ENCODE peak calls at places on chromosomes 13 and 19, in four cellular contexts. One of them, this sample, is unnamed.

GRCh38 chr13:111519490-111520170 is 199.2 kb downstream of the TEX29 start:
- DNase-seq in K562: no peak
- DNase-seq in HCT116: no peak
- DNase-seq in H1: no peak
- DNase-seq in this sample: no peak

GRCh38 chr13:26601669-26602068 is 44.2 kb downstream of the WASF3 start:
- DNase-seq in HCT116: no peak
- DNase-seq in H1: no peak
- DNase-seq in K562: peak
- DNase-seq in this sample: peak

GRCh38 chr13:24254151-24254810 is 55.1 kb upstream of the C1QTNF9 start:
- DNase-seq in HCT116: no peak
- DNase-seq in K562: no peak
- DNase-seq in H1: no peak
- DNase-seq in this sample: no peak

GRCh38 chr13:57552441-57552840 is 79.1 kb upstream of the PCDH17 start:
- DNase-seq in HCT116: no peak
- DNase-seq in K562: no peak
- DNase-seq in H1: no peak
- DNase-seq in this sample: no peak

GRCh38 chr13:30908416-30908980 is 2.4 kb downstream of the MEDAG start:
- DNase-seq in K562: no peak
- DNase-seq in HCT116: no peak
- DNase-seq in H1: no peak
- DNase-seq in this sample: no peak

GRCh38 chr13:109790951-109791605 is 4.7 kb upstream of the IRS2 start:
- DNase-seq in K562: peak
- DNase-seq in HCT116: no peak
- DNase-seq in H1: no peak
- DNase-seq in this sample: peak

GRCh38 chr19:6811906-6812305 is 39.4 kb downstream of the VAV1 start:
- DNase-seq in K562: peak
- DNase-seq in H1: no peak
- DNase-seq in HCT116: peak
- DNase-seq in this sample: peak

GRCh38 chr19:31478241-31478640 is 129.0 kb upstream of the TSHZ3 start:
- DNase-seq in K562: no peak
- DNase-seq in H1: no peak
- DNase-seq in HCT116: no peak
- DNase-seq in this sample: no peak

GRCh38 chr13:110683203-110683883 is 22.6 kb downstream of the CARS2 start:
- DNase-seq in HCT116: peak
- DNase-seq in H1: no peak
- DNase-seq in K562: no peak
- DNase-seq in this sample: peak

GRCh38 chr19:4889034-4889825 is 13.5 kb downstream of the ARRDC5 start:
- DNase-seq in K562: no peak
- DNase-seq in HCT116: no peak
- DNase-seq in H1: no peak
- DNase-seq in this sample: no peak

GRCh38 chr19:35742121-35742724 is at the start of gene IGFLR1:
- DNase-seq in K562: no peak
- DNase-seq in H1: no peak
- DNase-seq in HCT116: no peak
- DNase-seq in this sample: no peak

GRCh38 chr13:40484101-40484800 is 182.2 kb downstream of the FOXO1 start:
- DNase-seq in K562: no peak
- DNase-seq in HCT116: no peak
- DNase-seq in H1: no peak
- DNase-seq in this sample: no peak
- TF ChIP-seq JUND in K562: no peak
- TF ChIP-seq JUND in HCT116: no peak
- TF ChIP-seq JUND in H1: no peak
- TF ChIP-seq JUND in this sample: no peak

GRCh38 chr19:39926170-39926755 is 8.2 kb downstream of the FCGBP start:
- DNase-seq in K562: no peak
- DNase-seq in HCT116: no peak
- DNase-seq in H1: no peak
- DNase-seq in this sample: no peak

GRCh38 chr19:39928357-39928725 is 6.1 kb downstream of the FCGBP start:
- DNase-seq in HCT116: no peak
- DNase-seq in K562: no peak
- DNase-seq in H1: no peak
- DNase-seq in this sample: no peak

GRCh38 chr19:39929750-39930149 is 4.7 kb downstream of the FCGBP start:
- DNase-seq in K562: no peak
- DNase-seq in HCT116: no peak
- DNase-seq in H1: no peak
- DNase-seq in this sample: no peak

GRCh38 chr19:39927076-39927475 is 7.4 kb downstream of the FCGBP start:
- DNase-seq in H1: no peak
- DNase-seq in HCT116: no peak
- DNase-seq in K562: no peak
- DNase-seq in this sample: no peak

GRCh38 chr19:39927524-39928356 is 6.7 kb downstream of the FCGBP start:
- DNase-seq in K562: no peak
- DNase-seq in HCT116: no peak
- DNase-seq in H1: no peak
- DNase-seq in this sample: no peak
- TF ChIP-seq JUND in K562: no peak
- TF ChIP-seq JUND in HCT116: no peak
- TF ChIP-seq JUND in H1: no peak
- TF ChIP-seq JUND in this sample: no peak

DNA sequence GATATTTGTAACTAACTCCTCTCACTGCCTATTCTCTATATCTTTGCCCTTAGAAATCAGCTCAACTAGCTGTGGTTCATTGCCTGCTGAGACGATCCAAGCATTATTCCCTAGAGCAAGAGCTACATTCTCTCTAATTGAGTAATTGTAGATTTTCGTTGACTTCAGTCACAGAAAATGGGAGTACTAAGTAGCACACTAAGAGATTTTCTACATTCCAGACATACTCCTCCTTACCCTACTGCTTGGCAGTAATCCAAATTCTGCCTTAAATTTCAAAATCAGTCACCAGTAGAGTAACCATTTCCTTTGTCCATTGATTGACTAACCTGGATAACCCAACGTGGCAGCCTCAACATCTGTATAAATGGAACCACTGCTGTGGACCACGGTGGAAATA is 1786.8 kb downstream of the SLITRK5 start:
- DNase-seq in K562: no peak
- DNase-seq in HCT116: no peak
- DNase-seq in H1: no peak
- DNase-seq in this sample: no peak
- TF ChIP-seq JUND in K562: no peak
- TF ChIP-seq JUND in HCT116: no peak
- TF ChIP-seq JUND in H1: no peak
- TF ChIP-seq JUND in this sample: no peak

GRCh38 chr19:16951529-16951928 is 62.7 kb downstream of the F2RL3 start:
- DNase-seq in HCT116: no peak
- DNase-seq in K562: no peak
- DNase-seq in H1: no peak
- DNase-seq in this sample: no peak
- TF ChIP-seq JUND in HCT116: no peak
- TF ChIP-seq JUND in K562: no peak
- TF ChIP-seq JUND in H1: no peak
- TF ChIP-seq JUND in this sample: no peak

GRCh38 chr19:53196777-53197396 is 3.7 kb upstream of the ZNF665 start:
- DNase-seq in K562: peak
- DNase-seq in H1: peak
- DNase-seq in HCT116: peak
- DNase-seq in this sample: peak

GRCh38 chr19:53190253-53190652 is 2.9 kb downstream of the ZNF665 start:
- DNase-seq in K562: no peak
- DNase-seq in H1: no peak
- DNase-seq in HCT116: no peak
- DNase-seq in this sample: no peak

GRCh38 chr19:53193534-53194222 is 520 bp upstream of the ZNF665 start:
- DNase-seq in HCT116: no peak
- DNase-seq in H1: no peak
- DNase-seq in K562: no peak
- DNase-seq in this sample: no peak

GRCh38 chr19:53195265-53195879 is 2.2 kb upstream of the ZNF665 start:
- DNase-seq in H1: no peak
- DNase-seq in K562: peak
- DNase-seq in HCT116: peak
- DNase-seq in this sample: peak

GRCh38 chr19:53192771-53193533 is at the start of gene ZNF665:
- DNase-seq in HCT116: no peak
- DNase-seq in H1: no peak
- DNase-seq in K562: peak
- DNase-seq in this sample: peak
- TF ChIP-seq JUND in HCT116: no peak
- TF ChIP-seq JUND in H1: no peak
- TF ChIP-seq JUND in K562: no peak
- TF ChIP-seq JUND in this sample: no peak

DNA sequence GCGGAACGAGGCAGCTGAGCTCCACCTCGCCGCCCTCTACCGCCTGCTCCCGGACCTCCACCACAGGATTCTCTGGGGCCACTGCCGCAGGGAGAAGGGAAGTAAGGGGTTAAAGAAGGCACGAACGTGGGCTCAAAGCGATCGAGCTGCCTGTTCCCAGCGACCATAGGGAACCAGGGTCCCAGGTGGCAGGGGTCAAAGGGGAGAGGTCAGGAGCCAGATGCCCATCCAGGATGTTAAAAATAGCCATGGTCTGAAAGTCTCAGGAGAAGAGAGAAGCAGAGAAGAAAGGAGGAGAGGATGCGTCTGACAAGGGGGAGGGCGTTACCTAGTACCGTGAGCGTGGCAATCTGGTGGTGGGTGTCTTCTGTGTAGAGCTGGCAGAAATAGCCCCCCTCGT is 7.4 kb upstream of the ZNF428 start:
- DNase-seq in HCT116: no peak
- DNase-seq in K562: no peak
- DNase-seq in H1: no peak
- DNase-seq in this sample: no peak
- TF ChIP-seq JUND in HCT116: no peak
- TF ChIP-seq JUND in K562: no peak
- TF ChIP-seq JUND in H1: no peak
- TF ChIP-seq JUND in this sample: no peak

GRCh38 chr19:45311640-45312039 is 11.0 kb downstream of the CKM start:
- DNase-seq in HCT116: no peak
- DNase-seq in K562: no peak
- DNase-seq in H1: no peak
- DNase-seq in this sample: no peak
- TF ChIP-seq JUND in HCT116: no peak
- TF ChIP-seq JUND in K562: no peak
- TF ChIP-seq JUND in H1: no peak
- TF ChIP-seq JUND in this sample: no peak

GRCh38 chr19:43662487-43662886 is 7.5 kb downstream of the PLAUR start:
- DNase-seq in H1: no peak
- DNase-seq in HCT116: no peak
- DNase-seq in K562: no peak
- DNase-seq in this sample: peak

GRCh38 chr19:43672061-43672679 is 2.2 kb upstream of the PLAUR start:
- DNase-seq in K562: no peak
- DNase-seq in H1: no peak
- DNase-seq in HCT116: no peak
- DNase-seq in this sample: no peak

GRCh38 chr19:43668406-43669158 is 1.4 kb downstream of the PLAUR start:
- DNase-seq in HCT116: peak
- DNase-seq in H1: peak
- DNase-seq in K562: peak
- DNase-seq in this sample: peak

GRCh38 chr19:43664008-43664407 is 6.0 kb downstream of the PLAUR start:
- DNase-seq in HCT116: no peak
- DNase-seq in H1: no peak
- DNase-seq in K562: no peak
- DNase-seq in this sample: no peak

DNA sequence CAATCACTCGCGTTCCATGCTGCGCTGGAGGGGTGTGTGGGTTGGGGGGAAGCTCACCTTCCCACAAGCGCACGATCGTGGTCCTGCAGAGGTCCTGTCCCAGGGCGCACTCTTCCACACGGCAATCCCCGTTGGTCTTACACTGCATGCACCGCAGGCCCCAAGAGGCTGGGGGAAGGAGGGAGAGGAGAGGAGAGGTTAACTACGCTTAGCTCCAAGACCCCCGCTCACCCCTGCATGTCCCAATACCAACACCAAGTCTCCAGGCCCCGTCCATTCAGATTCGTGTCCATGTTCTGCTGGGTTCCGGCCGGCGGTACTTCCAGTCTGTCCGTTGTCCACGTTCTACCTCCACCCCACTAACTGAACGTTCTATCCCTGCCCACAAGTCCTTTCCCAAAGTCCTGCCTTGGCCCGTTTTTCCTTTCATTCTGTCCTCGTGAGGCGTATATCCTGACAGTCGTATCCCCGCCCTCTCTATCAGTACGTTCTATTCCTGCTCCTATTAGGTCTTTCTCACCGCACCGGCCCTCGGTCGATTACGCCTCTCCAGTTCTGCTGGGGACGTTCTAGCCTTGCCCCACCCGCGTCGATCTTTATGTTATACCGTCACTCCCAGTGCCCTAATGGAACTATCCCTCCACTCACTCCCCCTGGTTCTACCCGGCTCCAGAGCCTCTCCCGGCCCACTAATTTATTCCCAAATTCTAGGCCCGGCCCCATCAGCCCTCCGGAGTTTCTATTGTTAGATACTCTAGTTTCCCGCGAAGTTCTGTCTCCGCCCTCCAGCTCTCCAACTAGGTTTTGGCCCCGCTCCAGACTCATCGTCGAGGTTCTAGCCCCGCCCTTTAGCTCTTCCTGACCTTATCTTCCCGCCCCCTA is 2.2 kb downstream of the PLAUR start:
- DNase-seq in H1: no peak
- DNase-seq in HCT116: no peak
- DNase-seq in K562: peak
- DNase-seq in this sample: no peak
- TF ChIP-seq JUND in H1: no peak
- TF ChIP-seq JUND in HCT116: no peak
- TF ChIP-seq JUND in K562: no peak
- TF ChIP-seq JUND in this sample: no peak

GRCh38 chr13:34044660-34045080 is 226.7 kb downstream of the RFC3 start:
- DNase-seq in K562: no peak
- DNase-seq in H1: no peak
- DNase-seq in HCT116: peak
- DNase-seq in this sample: no peak
- TF ChIP-seq JUND in K562: no peak
- TF ChIP-seq JUND in H1: no peak
- TF ChIP-seq JUND in HCT116: peak
- TF ChIP-seq JUND in this sample: no peak